ENCODE peak calls at places on chromosomes 6 and 20, in ten cellular contexts. One of them, this sample, is unnamed.

GRCh38 chr6:118902731-118903130 is 8.8 kb downstream of the ASF1A start:
- DNase-seq in breast epithelium: no peak
- DNase-seq in stomach: no peak
- DNase-seq in esophagus muscularis mucosa: no peak
- DNase-seq in suprapubic skin: no peak
- DNase-seq in K562: no peak
- DNase-seq in Panc1: no peak
- DNase-seq in prostate gland: no peak
- DNase-seq in HCT116: no peak
- DNase-seq in H1: no peak
- DNase-seq in this sample: no peak

GRCh38 chr20:50333856-50334255 is 143.2 kb downstream of the CEBPB start:
- DNase-seq in breast epithelium: peak; percentile 74
- DNase-seq in stomach: no peak
- DNase-seq in esophagus muscularis mucosa: no peak
- DNase-seq in suprapubic skin: no peak
- DNase-seq in K562: no peak
- DNase-seq in Panc1: no peak
- DNase-seq in prostate gland: peak; percentile 47
- DNase-seq in HCT116: no peak
- DNase-seq in H1: no peak
- DNase-seq in this sample: no peak

GRCh38 chr20:19288636-19289035 is 76.2 kb downstream of the SLC24A3 start:
- DNase-seq in breast epithelium: no peak
- DNase-seq in stomach: no peak
- DNase-seq in esophagus muscularis mucosa: no peak
- DNase-seq in suprapubic skin: no peak
- DNase-seq in K562: no peak
- DNase-seq in Panc1: no peak
- DNase-seq in prostate gland: no peak
- DNase-seq in HCT116: no peak
- DNase-seq in H1: no peak
- DNase-seq in this sample: no peak

GRCh38 chr6:39228992-39229767 is at the start of gene KCNK5:
- DNase-seq in breast epithelium: peak; percentile 58
- DNase-seq in stomach: peak; percentile 89
- DNase-seq in esophagus muscularis mucosa: no peak
- DNase-seq in suprapubic skin: no peak
- DNase-seq in K562: peak; percentile 98
- DNase-seq in Panc1: no peak
- DNase-seq in prostate gland: peak; percentile 53
- DNase-seq in HCT116: peak; percentile 73
- DNase-seq in H1: peak; percentile 93
- DNase-seq in this sample: no peak

GRCh38 chr6:56230976-56231566 is 16.3 kb downstream of the COL21A1 start:
- DNase-seq in breast epithelium: no peak
- DNase-seq in stomach: no peak
- DNase-seq in esophagus muscularis mucosa: no peak
- DNase-seq in suprapubic skin: no peak
- DNase-seq in K562: no peak
- DNase-seq in Panc1: no peak
- DNase-seq in prostate gland: no peak
- DNase-seq in HCT116: no peak
- DNase-seq in H1: no peak
- DNase-seq in this sample: no peak

GRCh38 chr6:137878810-137879285 is 11.8 kb downstream of the TNFAIP3 start:
- DNase-seq in breast epithelium: peak; percentile 55
- DNase-seq in stomach: no peak
- DNase-seq in esophagus muscularis mucosa: no peak
- DNase-seq in suprapubic skin: peak; percentile 82
- DNase-seq in K562: no peak
- DNase-seq in Panc1: no peak
- DNase-seq in prostate gland: peak; percentile 19
- DNase-seq in HCT116: no peak
- DNase-seq in H1: peak; percentile 84
- DNase-seq in this sample: no peak

GRCh38 chr20:57672164-57672563 is 37.7 kb downstream of the PMEPA1 start:
- DNase-seq in breast epithelium: no peak
- DNase-seq in stomach: no peak
- DNase-seq in esophagus muscularis mucosa: no peak
- DNase-seq in suprapubic skin: peak; percentile 86
- DNase-seq in K562: no peak
- DNase-seq in Panc1: no peak
- DNase-seq in prostate gland: no peak
- DNase-seq in HCT116: no peak
- DNase-seq in H1: no peak
- DNase-seq in this sample: no peak

GRCh38 chr20:43767686-43768474 is 41.1 kb upstream of the GTSF1L start:
- DNase-seq in breast epithelium: no peak
- DNase-seq in stomach: no peak
- DNase-seq in esophagus muscularis mucosa: no peak
- DNase-seq in suprapubic skin: no peak
- DNase-seq in K562: no peak
- DNase-seq in Panc1: no peak
- DNase-seq in prostate gland: no peak
- DNase-seq in HCT116: no peak
- DNase-seq in H1: no peak
- DNase-seq in this sample: no peak

GRCh38 chr6:131574686-131575085 is 1.7 kb downstream of the ARG1 start:
- DNase-seq in breast epithelium: no peak
- DNase-seq in stomach: no peak
- DNase-seq in esophagus muscularis mucosa: no peak
- DNase-seq in suprapubic skin: no peak
- DNase-seq in K562: no peak
- DNase-seq in Panc1: no peak
- DNase-seq in prostate gland: no peak
- DNase-seq in HCT116: no peak
- DNase-seq in H1: no peak
- DNase-seq in this sample: no peak

GRCh38 chr20:37384683-37385174 is 38.8 kb downstream of the SRC start:
- DNase-seq in breast epithelium: peak; percentile 45
- DNase-seq in stomach: peak; percentile 69
- DNase-seq in esophagus muscularis mucosa: no peak
- DNase-seq in suprapubic skin: no peak
- DNase-seq in K562: peak; percentile 84
- DNase-seq in Panc1: no peak
- DNase-seq in prostate gland: no peak
- DNase-seq in HCT116: no peak
- DNase-seq in H1: peak; percentile 94
- DNase-seq in this sample: no peak

GRCh38 chr6:150662814-150663213 is 63.1 kb downstream of the PLEKHG1 start:
- DNase-seq in breast epithelium: no peak
- DNase-seq in stomach: no peak
- DNase-seq in esophagus muscularis mucosa: no peak
- DNase-seq in suprapubic skin: no peak
- DNase-seq in K562: no peak
- DNase-seq in Panc1: no peak
- DNase-seq in prostate gland: no peak
- DNase-seq in HCT116: no peak
- DNase-seq in H1: no peak
- DNase-seq in this sample: no peak

GRCh38 chr6:22184371-22184770 is 112.5 kb downstream of the PRL start:
- DNase-seq in breast epithelium: no peak
- DNase-seq in stomach: no peak
- DNase-seq in esophagus muscularis mucosa: no peak
- DNase-seq in suprapubic skin: no peak
- DNase-seq in K562: no peak
- DNase-seq in Panc1: no peak
- DNase-seq in prostate gland: no peak
- DNase-seq in HCT116: no peak
- DNase-seq in H1: no peak
- DNase-seq in this sample: no peak

GRCh38 chr6:44701038-44701636 is 313.6 kb downstream of the CDC5L start:
- DNase-seq in breast epithelium: no peak
- DNase-seq in stomach: no peak
- DNase-seq in esophagus muscularis mucosa: peak; percentile 70
- DNase-seq in suprapubic skin: no peak
- DNase-seq in K562: no peak
- DNase-seq in Panc1: no peak
- DNase-seq in prostate gland: no peak
- DNase-seq in HCT116: no peak
- DNase-seq in H1: no peak
- DNase-seq in this sample: peak; percentile 82
- TF ChIP-seq POLR2AphosphoS5 in breast epithelium: no peak
- TF ChIP-seq POLR2AphosphoS5 in stomach: no peak
- TF ChIP-seq POLR2AphosphoS5 in esophagus muscularis mucosa: no peak
- TF ChIP-seq POLR2AphosphoS5 in suprapubic skin: no peak
- TF ChIP-seq POLR2AphosphoS5 in K562: no peak
- TF ChIP-seq POLR2AphosphoS5 in Panc1: no peak
- TF ChIP-seq POLR2AphosphoS5 in prostate gland: no peak
- TF ChIP-seq POLR2AphosphoS5 in HCT116: no peak
- TF ChIP-seq POLR2AphosphoS5 in H1: no peak
- TF ChIP-seq POLR2AphosphoS5 in this sample: no peak

DNA sequence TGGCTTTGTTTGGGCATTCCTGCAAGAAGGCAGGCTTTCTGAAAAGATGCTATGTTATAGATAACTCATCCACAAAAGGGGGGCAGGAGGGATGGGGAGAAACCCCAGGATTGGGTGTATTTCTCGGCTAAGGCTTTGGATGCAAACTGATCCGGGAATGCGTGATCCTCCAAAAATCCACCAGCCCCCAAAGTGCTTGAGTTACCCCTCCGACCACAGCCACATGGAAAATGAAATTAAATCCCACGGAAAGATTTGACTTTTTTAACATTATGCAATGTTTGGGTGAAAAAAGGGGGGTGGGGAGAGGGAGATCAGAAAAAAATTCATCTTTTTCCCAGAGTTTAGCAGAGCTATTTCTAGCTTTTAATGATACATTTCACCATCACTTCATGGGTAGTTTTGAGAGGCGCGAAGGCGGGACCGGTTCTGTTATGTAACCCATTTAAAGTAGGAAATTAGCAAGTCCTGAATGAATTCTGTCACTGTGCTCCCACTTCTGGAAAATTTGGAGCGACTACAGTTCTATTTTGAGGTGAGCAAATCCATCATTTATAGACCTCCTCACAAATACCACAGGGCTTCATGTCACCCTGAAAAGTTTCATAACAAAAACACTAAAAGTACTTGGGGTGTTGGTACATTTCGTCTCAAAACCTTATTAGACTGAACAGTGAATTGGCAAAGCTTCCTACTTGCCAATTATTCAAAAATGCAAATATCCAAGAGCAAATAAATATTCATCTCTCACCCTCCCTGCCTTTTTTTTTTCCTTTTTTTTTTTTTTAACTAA is 51.9 kb upstream of the NFATC2 start:
- DNase-seq in breast epithelium: peak; percentile 58
- DNase-seq in stomach: no peak
- DNase-seq in esophagus muscularis mucosa: no peak
- DNase-seq in suprapubic skin: no peak
- DNase-seq in K562: no peak
- DNase-seq in Panc1: no peak
- DNase-seq in prostate gland: no peak
- DNase-seq in HCT116: no peak
- DNase-seq in H1: no peak
- DNase-seq in this sample: no peak
- H3K9me3 ChIP-seq in breast epithelium: no peaks in the 10 kb centered on the region
- H3K9me3 ChIP-seq in stomach: no peaks in the 10 kb centered on the region
- H3K9me3 ChIP-seq in esophagus muscularis mucosa: no peaks in the 10 kb centered on the region
- H3K9me3 ChIP-seq in suprapubic skin: no peaks in the 10 kb centered on the region
- H3K9me3 ChIP-seq in K562: no peaks in the 10 kb centered on the region
- H3K9me3 ChIP-seq in Panc1: no peaks in the 10 kb centered on the region
- H3K9me3 ChIP-seq in prostate gland: no peaks in the 10 kb centered on the region
- H3K9me3 ChIP-seq in HCT116: no peaks in the 10 kb centered on the region
- H3K9me3 ChIP-seq in H1: no peaks in the 10 kb centered on the region
- H3K9me3 ChIP-seq in this sample: no peaks in the 10 kb centered on the region

DNA sequence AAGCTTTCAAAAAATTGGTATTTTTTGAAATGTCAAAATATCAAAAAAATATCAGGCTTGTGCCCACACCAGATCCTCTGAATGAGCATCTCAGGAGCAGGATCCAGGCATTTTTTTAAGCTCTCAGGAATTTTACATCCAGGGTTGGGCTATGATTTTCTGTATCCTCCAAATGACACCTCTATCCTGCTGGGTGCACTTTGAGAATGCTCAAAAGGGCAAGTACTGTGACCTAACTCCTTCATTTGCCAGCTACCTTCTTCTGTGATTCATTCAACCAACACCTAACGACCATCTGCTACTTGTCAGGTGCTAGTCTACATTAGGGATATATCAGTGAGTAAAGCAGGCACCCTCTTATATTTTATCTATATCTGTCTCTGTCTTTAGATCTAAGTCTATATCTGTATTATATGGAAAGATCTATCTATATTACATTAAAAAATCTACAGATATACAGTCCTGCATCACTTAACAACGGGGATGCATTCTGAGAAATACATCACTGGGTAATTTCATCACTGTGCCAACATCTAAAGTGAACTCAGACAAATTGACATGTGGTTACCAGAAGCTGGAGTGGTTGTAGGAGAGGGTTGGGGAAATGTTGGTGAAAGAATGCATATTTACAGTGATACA is 131.6 kb downstream of the KIF16B start:
- DNase-seq in breast epithelium: no peak
- DNase-seq in stomach: no peak
- DNase-seq in esophagus muscularis mucosa: peak; percentile 39
- DNase-seq in suprapubic skin: no peak
- DNase-seq in K562: no peak
- DNase-seq in Panc1: no peak
- DNase-seq in prostate gland: no peak
- DNase-seq in HCT116: no peak
- DNase-seq in H1: no peak
- DNase-seq in this sample: no peak
- H3K4me3 ChIP-seq in breast epithelium: no peak overlapping the region
- H3K4me3 ChIP-seq in stomach: no peak overlapping the region
- H3K4me3 ChIP-seq in esophagus muscularis mucosa: no peak overlapping the region
- H3K4me3 ChIP-seq in suprapubic skin: no peak overlapping the region
- H3K4me3 ChIP-seq in K562: no peak overlapping the region
- H3K4me3 ChIP-seq in Panc1: no peak overlapping the region
- H3K4me3 ChIP-seq in prostate gland: no peak overlapping the region
- H3K4me3 ChIP-seq in HCT116: no peak overlapping the region
- H3K4me3 ChIP-seq in H1: no peak overlapping the region
- H3K4me3 ChIP-seq in this sample: no peak overlapping the region

GRCh38 chr20:4952229-4952628 is 49.1 kb downstream of the SLC23A2 start:
- DNase-seq in breast epithelium: no peak
- DNase-seq in stomach: no peak
- DNase-seq in esophagus muscularis mucosa: no peak
- DNase-seq in suprapubic skin: no peak
- DNase-seq in K562: no peak
- DNase-seq in Panc1: no peak
- DNase-seq in prostate gland: no peak
- DNase-seq in HCT116: no peak
- DNase-seq in H1: no peak
- DNase-seq in this sample: no peak
- TF ChIP-seq POLR2AphosphoS5 in breast epithelium: no peak
- TF ChIP-seq POLR2AphosphoS5 in stomach: no peak
- TF ChIP-seq POLR2AphosphoS5 in esophagus muscularis mucosa: no peak
- TF ChIP-seq POLR2AphosphoS5 in suprapubic skin: no peak
- TF ChIP-seq POLR2AphosphoS5 in K562: no peak
- TF ChIP-seq POLR2AphosphoS5 in Panc1: no peak
- TF ChIP-seq POLR2AphosphoS5 in prostate gland: no peak
- TF ChIP-seq POLR2AphosphoS5 in HCT116: no peak
- TF ChIP-seq POLR2AphosphoS5 in H1: no peak
- TF ChIP-seq POLR2AphosphoS5 in this sample: no peak

DNA sequence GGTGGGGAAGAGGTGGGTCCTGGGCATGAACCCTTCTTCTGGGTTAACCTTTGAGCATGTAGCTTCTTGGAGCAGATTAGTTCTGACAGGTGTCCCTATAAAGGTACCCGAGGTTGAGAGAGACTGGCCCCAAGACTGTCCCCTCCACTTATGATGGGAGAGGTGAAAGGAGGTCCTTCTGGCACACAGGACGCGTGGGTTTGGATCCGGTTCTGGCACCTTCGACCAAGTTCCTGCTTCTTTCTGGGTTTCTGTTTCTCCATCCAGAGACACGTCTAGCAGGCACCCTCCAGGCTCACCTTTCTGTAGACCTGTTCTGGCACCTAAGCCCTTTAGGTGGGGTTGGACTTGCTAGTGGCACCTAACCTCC is 4.1 kb downstream of the PAX1 start:
- DNase-seq in breast epithelium: no peak
- DNase-seq in stomach: no peak
- DNase-seq in esophagus muscularis mucosa: no peak
- DNase-seq in suprapubic skin: no peak
- DNase-seq in K562: no peak
- DNase-seq in Panc1: no peak
- DNase-seq in prostate gland: no peak
- DNase-seq in HCT116: no peak
- DNase-seq in H1: no peak
- DNase-seq in this sample: no peak
- H3K9me3 ChIP-seq in breast epithelium: no peaks in the 10 kb centered on the region
- H3K9me3 ChIP-seq in stomach: no peaks in the 10 kb centered on the region
- H3K9me3 ChIP-seq in esophagus muscularis mucosa: no peaks in the 10 kb centered on the region
- H3K9me3 ChIP-seq in suprapubic skin: no peaks in the 10 kb centered on the region
- H3K9me3 ChIP-seq in K562: no peaks in the 10 kb centered on the region
- H3K9me3 ChIP-seq in Panc1: no peaks in the 10 kb centered on the region
- H3K9me3 ChIP-seq in prostate gland: no peaks in the 10 kb centered on the region
- H3K9me3 ChIP-seq in HCT116: no peaks in the 10 kb centered on the region
- H3K9me3 ChIP-seq in H1: no peaks in the 10 kb centered on the region
- H3K9me3 ChIP-seq in this sample: no peaks in the 10 kb centered on the region

This sample was measured in vagina.